ENCODE peak calls at places on chromosomes 11 and 22, in seven cellular contexts. G is heart left ventricle, K is NB4, O is stomach, Q is A549, Z is lower leg skin, X is HepG2. T is an unnamed sample.

GRCh38 chr22:37225481-37225880 is 13.2 kb upstream of the SSTR3 start:
- DNase-seq in G (no peak), K (peak), O (no peak), Q (no peak), Z (no peak), X (no peak), T (no peak)

GRCh38 chr11:121449123-121449522 is 3.0 kb upstream of the SORL1 start:
- DNase-seq in G (no peak), K (peak), O (no peak), Q (no peak), Z (no peak), X (no peak), T (no peak)

GRCh38 chr11:12213920-12214319 is 103.5 kb downstream of the MICAL2 start:
- DNase-seq in G (no peak), K (no peak), O (no peak), Q (no peak), Z (no peak), X (no peak), T (no peak)

GRCh38 chr11:116329354-116330090 is 443.3 kb downstream of the BUD13 start:
- DNase-seq in G (peak), K (no peak), O (no peak), Q (no peak), Z (no peak), X (no peak), T (no peak)

GRCh38 chr11:102293873-102294601 is 23.2 kb upstream of the BIRC3 start:
- DNase-seq in G (no peak), K (peak), O (no peak), Q (no peak), Z (no peak), X (peak), T (no peak)

GRCh38 chr11:69010964-69011623 is 2.0 kb downstream of the MRGPRF start:
- DNase-seq in G (peak), K (peak), O (peak), Q (no peak), Z (peak), X (no peak), T (peak)

GRCh38 chr11:96287796-96288439 is 55.1 kb downstream of the MAML2 start:
- DNase-seq in G (no peak), K (no peak), O (no peak), Q (no peak), Z (no peak), X (no peak), T (no peak)

GRCh38 chr11:16843307-16843706 is 104.9 kb downstream of the C11orf58 start:
- DNase-seq in G (no peak), K (no peak), O (peak), Q (no peak), Z (no peak), X (peak), T (no peak)

GRCh38 chr11:118870396-118871343 is 13.0 kb upstream of the CXCR5 start:
- DNase-seq in G (no peak), K (peak), O (no peak), Q (no peak), Z (no peak), X (peak), T (peak)

GRCh38 chr11:101478587-101479375 is 105.0 kb downstream of the TRPC6 start:
- DNase-seq in G (no peak), K (no peak), O (no peak), Q (no peak), Z (no peak), X (no peak), T (no peak)

GRCh38 chr11:47261291-47261800 is 3.5 kb downstream of the NR1H3 start:
- DNase-seq in G (no peak), K (no peak), O (no peak), Q (no peak), Z (no peak), X (no peak), T (no peak)

GRCh38 chr11:10050561-10050960 is 243.5 kb downstream of the SBF2 start:
- DNase-seq in G (no peak), K (no peak), O (no peak), Q (no peak), Z (no peak), X (peak), T (no peak)

GRCh38 chr11:12512132-12512531 is 134.8 kb downstream of the PARVA start:
- DNase-seq in G (no peak), K (no peak), O (no peak), Q (no peak), Z (no peak), X (no peak), T (no peak)

GRCh38 chr22:42340695-42341383 is 70.4 kb upstream of the TCF20 start:
- DNase-seq in G (no peak), K (no peak), O (no peak), Q (no peak), Z (no peak), X (no peak), T (peak)

GRCh38 chr11:65790902-65791650 is 4.2 kb downstream of the OVOL1 start:
- DNase-seq in G (no peak), K (no peak), O (no peak), Q (no peak), Z (no peak), X (no peak), T (no peak)

GRCh38 chr11:64814712-64815187 is 4.4 kb upstream of the MEN1 start:
- DNase-seq in G (no peak), K (peak), O (no peak), Q (no peak), Z (no peak), X (peak), T (no peak)

GRCh38 chr22:21974058-21974649 is 8.4 kb downstream of the TOP3B start:
- DNase-seq in G (no peak), K (no peak), O (no peak), Q (no peak), Z (no peak), X (no peak), T (no peak)

GRCh38 chr11:46277313-46277622 is 194 bp upstream of the CREB3L1 start:
- DNase-seq in G (no peak), K (no peak), O (no peak), Q (no peak), Z (peak), X (no peak), T (no peak)

GRCh38 chr11:63933459-63933858 is 5.3 kb upstream of the NAA40 start:
- DNase-seq in G (no peak), K (no peak), O (no peak), Q (no peak), Z (no peak), X (no peak), T (peak)

GRCh38 chr22:42857845-42858481 is 890 bp upstream of the ARFGAP3 start:
- DNase-seq in G (no peak), K (no peak), O (no peak), Q (no peak), Z (no peak), X (peak), T (peak)

GRCh38 chr22:48929276-48929790 is 898.3 kb downstream of the BRD1 start:
- DNase-seq in G (no peak), K (no peak), O (no peak), Q (no peak), Z (no peak), X (no peak), T (no peak)

GRCh38 chr11:70072471-70073187 is 5.5 kb upstream of the ANO1 start:
- DNase-seq in G (no peak), K (no peak), O (no peak), Q (no peak), Z (no peak), X (no peak), T (no peak)

GRCh38 chr22:40431021-40431420 is 60.6 kb downstream of the SGSM3 start:
- DNase-seq in G (no peak), K (no peak), O (no peak), Q (no peak), Z (no peak), X (no peak), T (no peak)

GRCh38 chr11:19403196-19403895 is 162.6 kb upstream of the E2F8 start:
- DNase-seq in G (no peak), K (no peak), O (no peak), Q (no peak), Z (no peak), X (no peak), T (no peak)

GRCh38 chr11:69877235-69877634 is 58.0 kb upstream of the FGF3 start:
- DNase-seq in G (no peak), K (no peak), O (no peak), Q (no peak), Z (no peak), X (no peak), T (peak)

GRCh38 chr11:32385998-32386397 is 49.3 kb downstream of the WT1 start:
- DNase-seq in G (no peak), K (peak), O (no peak), Q (peak), Z (no peak), X (peak), T (no peak)

GRCh38 chr11:67640758-67641113 is 1.2 kb upstream of the TBX10 start:
- DNase-seq in G (no peak), K (no peak), O (no peak), Q (no peak), Z (no peak), X (no peak), T (no peak)

GRCh38 chr11:94968334-94968958 is 4.9 kb downstream of the CWC15 start:
- DNase-seq in G (no peak), K (peak), O (no peak), Q (no peak), Z (no peak), X (peak), T (no peak)

GRCh38 chr11:1317432-1317831 is 8.0 kb upstream of the TOLLIP start:
- DNase-seq in G (no peak), K (no peak), O (peak), Q (no peak), Z (no peak), X (no peak), T (no peak)

GRCh38 chr11:117796456-117797428 is at the start of gene DSCAML1:
- DNase-seq in G (no peak), K (peak), O (no peak), Q (peak), Z (no peak), X (no peak), T (no peak)

GRCh38 chr11:68976563-68976962 is 4.2 kb downstream of the MRGPRD start:
- DNase-seq in G (no peak), K (no peak), O (no peak), Q (no peak), Z (no peak), X (no peak), T (no peak)

GRCh38 chr22:46043816-46044717 is 67.1 kb upstream of the WNT7B start:
- DNase-seq in G (peak), K (no peak), O (peak), Q (no peak), Z (no peak), X (no peak), T (no peak)
- TF ChIP-seq POLR2A in G (no peak), K (no peak), O (no peak), Q (no peak), Z (no peak), X (no peak), T (no peak)

DNA sequence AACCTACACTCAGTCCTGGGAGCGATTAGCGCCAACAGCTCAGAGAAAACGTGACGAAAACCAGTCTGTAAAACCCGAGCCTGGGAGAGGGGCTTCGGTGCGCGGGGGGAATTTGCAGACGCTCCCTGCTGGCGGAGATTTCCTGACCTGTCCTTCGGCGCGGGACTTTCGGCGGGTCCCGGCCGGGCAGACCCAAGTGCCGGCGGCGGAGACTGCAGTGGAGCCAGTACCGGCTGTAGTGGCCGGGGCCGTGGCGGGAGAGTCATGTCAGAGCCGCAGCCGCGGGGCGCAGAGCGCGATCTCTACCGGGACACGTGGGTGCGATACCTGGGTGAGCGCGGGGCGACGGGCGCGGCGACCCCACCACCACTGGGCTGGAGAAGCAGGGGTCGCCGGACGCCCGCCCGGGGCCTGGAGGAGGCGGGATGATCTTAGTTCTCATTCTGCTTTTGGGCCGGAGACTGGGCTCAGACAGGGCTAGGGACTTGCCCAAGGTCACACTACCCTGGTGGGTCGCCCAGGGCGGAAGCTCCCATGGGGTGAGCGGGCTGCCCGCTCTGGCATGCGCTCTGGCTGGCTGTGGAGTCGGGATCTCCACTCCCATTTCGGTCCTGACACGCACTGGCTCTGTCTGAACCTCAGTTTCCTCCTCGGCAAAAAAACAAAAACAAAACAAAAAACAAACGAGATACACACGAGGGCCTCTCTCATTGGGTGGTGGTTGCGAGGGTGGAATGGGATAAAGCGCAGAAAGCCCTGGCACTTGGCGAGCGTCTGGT is at the start of gene MTFP1:
- DNase-seq in G (peak), K (peak), O (peak), Q (peak), Z (peak), X (peak), T (peak)
- TF ChIP-seq POLR2A in G (no peak), K (peak), O (no peak), Q (peak), Z (no peak), X (peak), T (no peak)

GRCh38 chr22:38681784-38682335 is at the start of gene TOMM22:
- DNase-seq in G (peak), K (peak), O (peak), Q (peak), Z (peak), X (peak), T (peak)
- TF ChIP-seq POLR2A in G (no peak), K (peak), O (no peak), Q (peak), Z (no peak), X (peak), T (peak)

GRCh38 chr11:111920908-111921307 is 2.2 kb downstream of the C11orf52 start:
- DNase-seq in G (no peak), K (no peak), O (no peak), Q (no peak), Z (no peak), X (no peak), T (no peak)

GRCh38 chr11:111917788-111918187 is 925 bp upstream of the C11orf52 start:
- DNase-seq in G (no peak), K (no peak), O (no peak), Q (no peak), Z (no peak), X (peak), T (no peak)

GRCh38 chr11:111917312-111917711 is 1.4 kb upstream of the C11orf52 start:
- DNase-seq in G (no peak), K (no peak), O (no peak), Q (no peak), Z (no peak), X (no peak), T (no peak)

GRCh38 chr11:111916768-111917167 is 1.9 kb upstream of the C11orf52 start:
- DNase-seq in G (no peak), K (no peak), O (no peak), Q (no peak), Z (no peak), X (no peak), T (no peak)

GRCh38 chr11:111918390-111919256 is at the start of gene C11orf52:
- DNase-seq in G (no peak), K (no peak), O (peak), Q (no peak), Z (no peak), X (peak), T (peak)
- TF ChIP-seq POLR2A in G (no peak), K (no peak), O (no peak), Q (no peak), Z (no peak), X (peak), T (no peak)

GRCh38 chr11:57311109-57311936 is 13.4 kb downstream of the TNKS1BP1 start:
- DNase-seq in G (peak), K (peak), O (peak), Q (peak), Z (peak), X (peak), T (peak)
- TF ChIP-seq POLR2A in G (no peak), K (no peak), O (no peak), Q (peak), Z (no peak), X (peak), T (peak)

GRCh38 chr11:99422581-99423434 is 402.1 kb downstream of the CNTN5 start:
- DNase-seq in G (no peak), K (no peak), O (no peak), Q (no peak), Z (no peak), X (no peak), T (no peak)
- TF ChIP-seq POLR2A in G (no peak), K (no peak), O (no peak), Q (no peak), Z (no peak), X (no peak), T (no peak)

T was measured in adrenal gland.